ENCODE peak calls at places on chromosomes 7 and 10, in seven cellular contexts. One of them, this sample, is unnamed.

GRCh38 chr10:110462308-110463095 is 35.2 kb upstream of the DUSP5 start:
- DNase-seq in mucosa of descending colon: no peak
- DNase-seq in dorsolateral prefrontal cortex: no peak
- DNase-seq in activated CD4-positive, alpha-beta T cell treated with anti-CD3 and anti-CD28 coated beads, Interleukin-2, amount 50 U/mL, for 24 hours: no peak
- DNase-seq in COLO829: no peak
- DNase-seq in germinal center: no peak
- DNase-seq in COR-L47: no peak
- DNase-seq in this sample: no peak

GRCh38 chr10:98267069-98267893 is 713 bp downstream of the LOXL4 start:
- DNase-seq in mucosa of descending colon: no peak
- DNase-seq in dorsolateral prefrontal cortex: no peak
- DNase-seq in activated CD4-positive, alpha-beta T cell treated with anti-CD3 and anti-CD28 coated beads, Interleukin-2, amount 50 U/mL, for 24 hours: no peak
- DNase-seq in COLO829: no peak
- DNase-seq in germinal center: no peak
- DNase-seq in COR-L47: no peak
- DNase-seq in this sample: no peak

GRCh38 chr7:118057404-118057803 is 126.6 kb upstream of the LSM8 start:
- DNase-seq in mucosa of descending colon: no peak
- DNase-seq in dorsolateral prefrontal cortex: no peak
- DNase-seq in activated CD4-positive, alpha-beta T cell treated with anti-CD3 and anti-CD28 coated beads, Interleukin-2, amount 50 U/mL, for 24 hours: no peak
- DNase-seq in COLO829: no peak
- DNase-seq in germinal center: no peak
- DNase-seq in COR-L47: no peak
- DNase-seq in this sample: no peak

GRCh38 chr7:149440222-149440621 is 20.6 kb downstream of the ZNF777 start:
- DNase-seq in mucosa of descending colon: no peak
- DNase-seq in dorsolateral prefrontal cortex: no peak
- DNase-seq in activated CD4-positive, alpha-beta T cell treated with anti-CD3 and anti-CD28 coated beads, Interleukin-2, amount 50 U/mL, for 24 hours: no peak
- DNase-seq in COLO829: no peak
- DNase-seq in germinal center: no peak
- DNase-seq in COR-L47: no peak
- DNase-seq in this sample: no peak

GRCh38 chr7:151795168-151795754 is 81.7 kb downstream of the PRKAG2 start:
- DNase-seq in mucosa of descending colon: no peak
- DNase-seq in dorsolateral prefrontal cortex: peak
- DNase-seq in activated CD4-positive, alpha-beta T cell treated with anti-CD3 and anti-CD28 coated beads, Interleukin-2, amount 50 U/mL, for 24 hours: peak
- DNase-seq in COLO829: no peak
- DNase-seq in germinal center: no peak
- DNase-seq in COR-L47: no peak
- DNase-seq in this sample: peak

GRCh38 chr10:16867556-16867955 is 50.3 kb upstream of the RSU1 start:
- DNase-seq in mucosa of descending colon: no peak
- DNase-seq in dorsolateral prefrontal cortex: no peak
- DNase-seq in activated CD4-positive, alpha-beta T cell treated with anti-CD3 and anti-CD28 coated beads, Interleukin-2, amount 50 U/mL, for 24 hours: no peak
- DNase-seq in COLO829: peak
- DNase-seq in germinal center: no peak
- DNase-seq in COR-L47: no peak
- DNase-seq in this sample: no peak

GRCh38 chr7:13312327-13312726 is 624.9 kb downstream of the ARL4A start:
- DNase-seq in mucosa of descending colon: no peak
- DNase-seq in dorsolateral prefrontal cortex: no peak
- DNase-seq in activated CD4-positive, alpha-beta T cell treated with anti-CD3 and anti-CD28 coated beads, Interleukin-2, amount 50 U/mL, for 24 hours: no peak
- DNase-seq in COLO829: no peak
- DNase-seq in germinal center: no peak
- DNase-seq in COR-L47: no peak
- DNase-seq in this sample: no peak

GRCh38 chr10:122362621-122363020 is 11.9 kb upstream of the PLEKHA1 start:
- DNase-seq in mucosa of descending colon: no peak
- DNase-seq in dorsolateral prefrontal cortex: no peak
- DNase-seq in activated CD4-positive, alpha-beta T cell treated with anti-CD3 and anti-CD28 coated beads, Interleukin-2, amount 50 U/mL, for 24 hours: no peak
- DNase-seq in COLO829: peak
- DNase-seq in germinal center: no peak
- DNase-seq in COR-L47: no peak
- DNase-seq in this sample: no peak

GRCh38 chr7:114922652-114923402 is 933 bp downstream of the MDFIC start:
- DNase-seq in mucosa of descending colon: peak
- DNase-seq in dorsolateral prefrontal cortex: no peak
- DNase-seq in activated CD4-positive, alpha-beta T cell treated with anti-CD3 and anti-CD28 coated beads, Interleukin-2, amount 50 U/mL, for 24 hours: peak
- DNase-seq in COLO829: peak
- DNase-seq in germinal center: peak
- DNase-seq in COR-L47: no peak
- DNase-seq in this sample: no peak

GRCh38 chr10:31926154-31926553 is 2.5 kb downstream of the ARHGAP12 start:
- DNase-seq in mucosa of descending colon: no peak
- DNase-seq in dorsolateral prefrontal cortex: no peak
- DNase-seq in activated CD4-positive, alpha-beta T cell treated with anti-CD3 and anti-CD28 coated beads, Interleukin-2, amount 50 U/mL, for 24 hours: no peak
- DNase-seq in COLO829: no peak
- DNase-seq in germinal center: no peak
- DNase-seq in COR-L47: no peak
- DNase-seq in this sample: no peak

GRCh38 chr7:133807610-133808543 is 319.3 kb upstream of the LRGUK start:
- DNase-seq in mucosa of descending colon: no peak
- DNase-seq in dorsolateral prefrontal cortex: no peak
- DNase-seq in activated CD4-positive, alpha-beta T cell treated with anti-CD3 and anti-CD28 coated beads, Interleukin-2, amount 50 U/mL, for 24 hours: no peak
- DNase-seq in COLO829: no peak
- DNase-seq in germinal center: no peak
- DNase-seq in COR-L47: no peak
- DNase-seq in this sample: no peak

GRCh38 chr10:7960108-7960507 is 94.4 kb upstream of the GATA3 start:
- DNase-seq in mucosa of descending colon: no peak
- DNase-seq in dorsolateral prefrontal cortex: no peak
- DNase-seq in activated CD4-positive, alpha-beta T cell treated with anti-CD3 and anti-CD28 coated beads, Interleukin-2, amount 50 U/mL, for 24 hours: no peak
- DNase-seq in COLO829: no peak
- DNase-seq in germinal center: no peak
- DNase-seq in COR-L47: no peak
- DNase-seq in this sample: no peak

GRCh38 chr7:46725136-46725535 is 804.1 kb upstream of the IGFBP3 start:
- DNase-seq in mucosa of descending colon: no peak
- DNase-seq in dorsolateral prefrontal cortex: no peak
- DNase-seq in activated CD4-positive, alpha-beta T cell treated with anti-CD3 and anti-CD28 coated beads, Interleukin-2, amount 50 U/mL, for 24 hours: no peak
- DNase-seq in COLO829: no peak
- DNase-seq in germinal center: no peak
- DNase-seq in COR-L47: no peak
- DNase-seq in this sample: no peak

GRCh38 chr7:14687241-14687640 is 215.3 kb downstream of the DGKB start:
- DNase-seq in mucosa of descending colon: no peak
- DNase-seq in dorsolateral prefrontal cortex: no peak
- DNase-seq in activated CD4-positive, alpha-beta T cell treated with anti-CD3 and anti-CD28 coated beads, Interleukin-2, amount 50 U/mL, for 24 hours: no peak
- DNase-seq in COLO829: no peak
- DNase-seq in germinal center: no peak
- DNase-seq in COR-L47: no peak
- DNase-seq in this sample: no peak

GRCh38 chr7:5077740-5078139 is 32.1 kb downstream of the RBAK start:
- DNase-seq in mucosa of descending colon: no peak
- DNase-seq in dorsolateral prefrontal cortex: peak
- DNase-seq in activated CD4-positive, alpha-beta T cell treated with anti-CD3 and anti-CD28 coated beads, Interleukin-2, amount 50 U/mL, for 24 hours: no peak
- DNase-seq in COLO829: no peak
- DNase-seq in germinal center: no peak
- DNase-seq in COR-L47: peak
- DNase-seq in this sample: no peak

GRCh38 chr10:90652519-90652918 is 205.3 kb downstream of the HTR7 start:
- DNase-seq in mucosa of descending colon: no peak
- DNase-seq in dorsolateral prefrontal cortex: no peak
- DNase-seq in activated CD4-positive, alpha-beta T cell treated with anti-CD3 and anti-CD28 coated beads, Interleukin-2, amount 50 U/mL, for 24 hours: no peak
- DNase-seq in COLO829: no peak
- DNase-seq in germinal center: no peak
- DNase-seq in COR-L47: no peak
- DNase-seq in this sample: no peak

GRCh38 chr7:23347682-23348180 is 48.6 kb downstream of the MALSU1 start:
- DNase-seq in mucosa of descending colon: no peak
- DNase-seq in dorsolateral prefrontal cortex: no peak
- DNase-seq in activated CD4-positive, alpha-beta T cell treated with anti-CD3 and anti-CD28 coated beads, Interleukin-2, amount 50 U/mL, for 24 hours: no peak
- DNase-seq in COLO829: peak
- DNase-seq in germinal center: no peak
- DNase-seq in COR-L47: no peak
- DNase-seq in this sample: no peak

GRCh38 chr10:15293862-15294835 is 76.9 kb downstream of the FAM171A1 start:
- DNase-seq in mucosa of descending colon: no peak
- DNase-seq in dorsolateral prefrontal cortex: peak
- DNase-seq in activated CD4-positive, alpha-beta T cell treated with anti-CD3 and anti-CD28 coated beads, Interleukin-2, amount 50 U/mL, for 24 hours: no peak
- DNase-seq in COLO829: no peak
- DNase-seq in germinal center: no peak
- DNase-seq in COR-L47: no peak
- DNase-seq in this sample: no peak

GRCh38 chr10:93471110-93471651 is 11.0 kb downstream of the MYOF start:
- DNase-seq in mucosa of descending colon: no peak
- DNase-seq in dorsolateral prefrontal cortex: no peak
- DNase-seq in activated CD4-positive, alpha-beta T cell treated with anti-CD3 and anti-CD28 coated beads, Interleukin-2, amount 50 U/mL, for 24 hours: no peak
- DNase-seq in COLO829: peak
- DNase-seq in germinal center: no peak
- DNase-seq in COR-L47: no peak
- DNase-seq in this sample: no peak

GRCh38 chr10:123721441-123722049 is 55.4 kb downstream of the GPR26 start:
- DNase-seq in mucosa of descending colon: no peak
- DNase-seq in dorsolateral prefrontal cortex: no peak
- DNase-seq in activated CD4-positive, alpha-beta T cell treated with anti-CD3 and anti-CD28 coated beads, Interleukin-2, amount 50 U/mL, for 24 hours: no peak
- DNase-seq in COLO829: no peak
- DNase-seq in germinal center: no peak
- DNase-seq in COR-L47: no peak
- DNase-seq in this sample: no peak

GRCh38 chr10:112137381-112137987 is 46.1 kb downstream of the GPAM start:
- DNase-seq in mucosa of descending colon: peak
- DNase-seq in dorsolateral prefrontal cortex: peak
- DNase-seq in activated CD4-positive, alpha-beta T cell treated with anti-CD3 and anti-CD28 coated beads, Interleukin-2, amount 50 U/mL, for 24 hours: peak
- DNase-seq in COLO829: peak
- DNase-seq in germinal center: peak
- DNase-seq in COR-L47: peak
- DNase-seq in this sample: peak

GRCh38 chr7:157930926-157931466 is 594.2 kb downstream of the DNAJB6 start:
- DNase-seq in mucosa of descending colon: no peak
- DNase-seq in dorsolateral prefrontal cortex: no peak
- DNase-seq in activated CD4-positive, alpha-beta T cell treated with anti-CD3 and anti-CD28 coated beads, Interleukin-2, amount 50 U/mL, for 24 hours: no peak
- DNase-seq in COLO829: no peak
- DNase-seq in germinal center: no peak
- DNase-seq in COR-L47: no peak
- DNase-seq in this sample: no peak

GRCh38 chr7:139068543-139069399 is 32.9 kb upstream of the ZC3HAV1L start:
- DNase-seq in mucosa of descending colon: no peak
- DNase-seq in dorsolateral prefrontal cortex: no peak
- DNase-seq in activated CD4-positive, alpha-beta T cell treated with anti-CD3 and anti-CD28 coated beads, Interleukin-2, amount 50 U/mL, for 24 hours: no peak
- DNase-seq in COLO829: no peak
- DNase-seq in germinal center: no peak
- DNase-seq in COR-L47: no peak
- DNase-seq in this sample: no peak

GRCh38 chr10:92547676-92548075 is 26.2 kb downstream of the IDE start:
- DNase-seq in mucosa of descending colon: no peak
- DNase-seq in dorsolateral prefrontal cortex: no peak
- DNase-seq in activated CD4-positive, alpha-beta T cell treated with anti-CD3 and anti-CD28 coated beads, Interleukin-2, amount 50 U/mL, for 24 hours: no peak
- DNase-seq in COLO829: no peak
- DNase-seq in germinal center: no peak
- DNase-seq in COR-L47: no peak
- DNase-seq in this sample: no peak

GRCh38 chr10:90779573-90779972 is 78.3 kb downstream of the HTR7 start:
- DNase-seq in mucosa of descending colon: no peak
- DNase-seq in dorsolateral prefrontal cortex: no peak
- DNase-seq in activated CD4-positive, alpha-beta T cell treated with anti-CD3 and anti-CD28 coated beads, Interleukin-2, amount 50 U/mL, for 24 hours: no peak
- DNase-seq in COLO829: no peak
- DNase-seq in germinal center: peak
- DNase-seq in COR-L47: no peak
- DNase-seq in this sample: no peak